ENCODE peak calls at places on chromosomes 1 and 21, in four cellular contexts. T is Panc1, X is thoracic aorta, D is right atrium auricular region. A is an unnamed sample.

GRCh38 chr21:31559368-31560119 is 99.9 kb upstream of the SOD1 start:
- DNase-seq in T (no peak), X (peak), D (peak), A (peak)

GRCh38 chr1:169112241-169112640 is 5.8 kb downstream of the ATP1B1 start:
- DNase-seq in T (no peak), X (no peak), D (no peak), A (no peak)

GRCh38 chr1:121471517-121471916 is 286.7 kb downstream of the SRGAP2C start:
- DNase-seq in T (no peak), X (no peak), D (no peak), A (no peak)

GRCh38 chr1:64598100-64598571 is 128.2 kb downstream of the CACHD1 start:
- DNase-seq in T (no peak), X (no peak), D (no peak), A (no peak)

GRCh38 chr1:228370941-228371740 is 35.5 kb downstream of the TRIM11 start:
- DNase-seq in T (no peak), X (no peak), D (no peak), A (no peak)

GRCh38 chr1:155048449-155049334 is 2.4 kb upstream of the ADAM15 start:
- DNase-seq in T (no peak), X (no peak), D (no peak), A (no peak)

GRCh38 chr1:246971322-246971721 is 36.5 kb downstream of the ZNF695 start:
- DNase-seq in T (peak), X (no peak), D (no peak), A (no peak)

GRCh38 chr1:32221980-32222751 is at the start of the genes EIF3I and TMEM234:
- DNase-seq in T (no peak), X (peak), D (peak), A (peak)

GRCh38 chr1:234613128-234613875 is 3.3 kb upstream of the IRF2BP2 start:
- DNase-seq in T (no peak), X (no peak), D (peak), A (no peak)

GRCh38 chr1:204338997-204339396 is 20.7 kb downstream of the PLEKHA6 start:
- DNase-seq in T (no peak), X (no peak), D (no peak), A (no peak)

GRCh38 chr21:41360072-41360821 is 1.6 kb upstream of the MX2 start:
- DNase-seq in T (no peak), X (no peak), D (peak), A (no peak)

GRCh38 chr1:205714906-205715246 is 34.6 kb upstream of the SLC45A3 start:
- DNase-seq in T (no peak), X (no peak), D (no peak), A (no peak)

GRCh38 chr21:33042812-33043211 is 17.1 kb downstream of the OLIG2 start:
- DNase-seq in T (no peak), X (no peak), D (no peak), A (peak)

GRCh38 chr1:59072017-59072947 is 224.6 kb upstream of the FGGY start:
- DNase-seq in T (no peak), X (no peak), D (no peak), A (no peak)

GRCh38 chr1:226429051-226429461 is 21.2 kb upstream of the PARP1 start:
- DNase-seq in T (no peak), X (no peak), D (no peak), A (no peak)

GRCh38 chr1:199856381-199856780 is 171.1 kb upstream of the NR5A2 start:
- DNase-seq in T (no peak), X (no peak), D (no peak), A (no peak)

GRCh38 chr21:43782741-43783700 is 6.4 kb upstream of the RRP1 start:
- DNase-seq in T (no peak), X (no peak), D (no peak), A (peak)

GRCh38 chr1:113990966-113991365 is 11.7 kb downstream of the OLFML3 start:
- DNase-seq in T (no peak), X (no peak), D (no peak), A (no peak)